ENCODE peak calls at places on chromosomes 7 and 10, in four cellular contexts. S is ovary, L is HuH-7.5, T is activated T-helper 1 cell treated with Interleukin-2 at 50 U/mL for 16 hours. Q is an unnamed sample.

GRCh38 chr10:43083764-43084163 is 6.9 kb downstream of the RET start:
- DNase-seq in S (no peak), L (no peak), T (no peak), Q (no peak)

GRCh38 chr10:126929391-126929790 is 24.2 kb downstream of the DOCK1 start:
- DNase-seq in S (no peak), L (no peak), T (no peak), Q (no peak)

GRCh38 chr10:95513941-95514392 is 47.2 kb downstream of the SORBS1 start:
- DNase-seq in S (no peak), L (no peak), T (no peak), Q (no peak)

GRCh38 chr7:100489824-100490223 is 6.1 kb downstream of the NYAP1 start:
- DNase-seq in S (peak), L (peak), T (no peak), Q (peak)

GRCh38 chr7:26440993-26441636 is 149.5 kb downstream of the SNX10 start:
- DNase-seq in S (no peak), L (no peak), T (no peak), Q (no peak)

GRCh38 chr7:37908221-37908788 is 8.3 kb downstream of the SFRP4 start:
- DNase-seq in S (no peak), L (no peak), T (no peak), Q (no peak)

GRCh38 chr10:132145521-132146185 is 41.1 kb upstream of the DPYSL4 start:
- DNase-seq in S (no peak), L (no peak), T (no peak), Q (no peak)

GRCh38 chr7:82211333-82211732 is 232.2 kb downstream of the CACNA2D1 start:
- DNase-seq in S (no peak), L (no peak), T (no peak), Q (no peak)

GRCh38 chr10:21964983-21965665 is 38.4 kb downstream of the DNAJC1 start:
- DNase-seq in S (no peak), L (no peak), T (no peak), Q (no peak)

GRCh38 chr10:70435241-70436085 is 6.0 kb downstream of the NODAL start:
- DNase-seq in S (no peak), L (no peak), T (no peak), Q (no peak)

GRCh38 chr7:24669971-24670591 is 87.2 kb downstream of the GSDME start:
- DNase-seq in S (no peak), L (no peak), T (no peak), Q (no peak)

GRCh38 chr7:37916017-37916672 is 472 bp downstream of the SFRP4 start:
- DNase-seq in S (peak), L (no peak), T (no peak), Q (no peak)

Q was measured in NCI-H1417.